ENCODE peak calls at places on chromosomes 1 and 21, in nine cellular contexts. J is neuronal stem cell; K is tibial artery; Q is neural progenitor cell; G is heart right ventricle; P is suprapubic skin; N is breast epithelium; E is HCT116; L is CD4-positive, alpha-beta memory T cell. X is an unnamed sample. For H3K4me1 and H3K9me3, the result is how much of the 10 kb centered on the place peaks cover.

GRCh38 chr1:114008352-114009041 is 29.2 kb downstream of the OLFML3 start:
- DNase-seq in J (no peak), K (no peak), Q (no peak), G (no peak), P (no peak), N (no peak), E (no peak), L (no peak), X (no peak)

GRCh38 chr1:8004803-8005573 is 21.1 kb downstream of the ERRFI1 start:
- DNase-seq in J (no peak), K (peak), Q (no peak), G (peak), P (peak), N (peak), E (no peak), L (no peak), X (peak)

GRCh38 chr1:111191496-111191895 is 8.9 kb downstream of the DENND2D start:
- DNase-seq in J (no peak), K (no peak), Q (no peak), G (no peak), P (no peak), N (no peak), E (no peak), L (no peak), X (no peak)

GRCh38 chr1:15178571-15179484 is 25.3 kb downstream of the TMEM51 start:
- DNase-seq in J (no peak), K (no peak), Q (no peak), G (no peak), P (no peak), N (no peak), E (peak), L (no peak), X (no peak)

GRCh38 chr1:6414443-6414844 is 5.3 kb downstream of the HES2 start:
- DNase-seq in J (no peak), K (no peak), Q (peak), G (no peak), P (no peak), N (no peak), E (peak), L (no peak), X (no peak)

GRCh38 chr1:26237230-26237966 is 3.4 kb downstream of the CEP85 start:
- DNase-seq in J (no peak), K (no peak), Q (no peak), G (no peak), P (no peak), N (no peak), E (no peak), L (no peak), X (no peak)

GRCh38 chr1:77382361-77382760 is 100.5 kb downstream of the AK5 start:
- DNase-seq in J (no peak), K (no peak), Q (no peak), G (no peak), P (no peak), N (no peak), E (no peak), L (no peak), X (no peak)

GRCh38 chr1:47859092-47859743 is 138.0 kb downstream of the TRABD2B start:
- DNase-seq in J (no peak), K (no peak), Q (no peak), G (no peak), P (no peak), N (peak), E (no peak), L (no peak), X (no peak)

GRCh38 chr1:16061255-16061654 is 12.2 kb downstream of the FAM131C start:
- DNase-seq in J (no peak), K (no peak), Q (no peak), G (no peak), P (no peak), N (no peak), E (no peak), L (no peak), X (no peak)

GRCh38 chr1:186557147-186557777 is 96.3 kb upstream of the PDC start:
- DNase-seq in J (no peak), K (no peak), Q (no peak), G (no peak), P (no peak), N (no peak), E (no peak), L (no peak), X (no peak)

GRCh38 chr1:182877842-182878241 is 38.7 kb downstream of the DHX9 start:
- DNase-seq in J (no peak), K (no peak), Q (no peak), G (no peak), P (no peak), N (no peak), E (no peak), L (no peak), X (no peak)

GRCh38 chr1:115890618-115891017 is 49.7 kb upstream of the NHLH2 start:
- DNase-seq in J (no peak), K (no peak), Q (no peak), G (no peak), P (no peak), N (no peak), E (no peak), L (no peak), X (no peak)

GRCh38 chr1:116516631-116517030 is 54.2 kb downstream of the CD58 start:
- DNase-seq in J (no peak), K (no peak), Q (no peak), G (no peak), P (no peak), N (no peak), E (no peak), L (no peak), X (no peak)

GRCh38 chr21:33587792-33588484 is 546 bp downstream of the DONSON start:
- DNase-seq in J (peak), K (no peak), Q (peak), G (peak), P (peak), N (no peak), E (no peak), L (peak), X (peak)

GRCh38 chr1:245225267-245225666 is 70.5 kb downstream of the KIF26B start:
- DNase-seq in J (no peak), K (no peak), Q (peak), G (no peak), P (no peak), N (no peak), E (no peak), L (no peak), X (no peak)

GRCh38 chr1:218537131-218537904 is 192.2 kb downstream of the TGFB2 start:
- DNase-seq in J (no peak), K (no peak), Q (no peak), G (no peak), P (no peak), N (no peak), E (no peak), L (no peak), X (no peak)

GRCh38 chr1:162475089-162475488 is 22.5 kb upstream of the UHMK1 start:
- DNase-seq in J (no peak), K (no peak), Q (no peak), G (no peak), P (no peak), N (peak), E (no peak), L (no peak), X (peak)

GRCh38 chr1:224301391-224301790 is 28.6 kb downstream of the NVL start:
- DNase-seq in J (no peak), K (no peak), Q (no peak), G (no peak), P (no peak), N (no peak), E (no peak), L (no peak), X (no peak)

GRCh38 chr1:111704776-111705175 is 34.4 kb downstream of the INKA2 start:
- DNase-seq in J (no peak), K (no peak), Q (no peak), G (no peak), P (no peak), N (no peak), E (peak), L (no peak), X (no peak)

GRCh38 chr1:58162952-58163550 is 383.5 kb downstream of the OMA1 start:
- DNase-seq in J (peak), K (no peak), Q (peak), G (peak), P (no peak), N (peak), E (peak), L (no peak), X (peak)

GRCh38 chr1:44881011-44881632 is 38.1 kb upstream of the PTCH2 start:
- DNase-seq in J (no peak), K (peak), Q (no peak), G (no peak), P (no peak), N (peak), E (no peak), L (no peak), X (peak)

GRCh38 chr1:116586741-116587143 is 15.9 kb upstream of the CD58 start:
- DNase-seq in J (no peak), K (no peak), Q (peak), G (no peak), P (no peak), N (no peak), E (no peak), L (no peak), X (no peak)

GRCh38 chr1:46285730-46286477 is 17.5 kb downstream of the LRRC41 start:
- DNase-seq in J (no peak), K (no peak), Q (peak), G (no peak), P (no peak), N (no peak), E (no peak), L (no peak), X (peak)

GRCh38 chr1:111735858-111736544 is 3.2 kb downstream of the INKA2 start:
- DNase-seq in J (no peak), K (no peak), Q (peak), G (no peak), P (no peak), N (no peak), E (no peak), L (no peak), X (no peak)

GRCh38 chr1:118987431-118988185 is 535 bp downstream of the TBX15 start:
- DNase-seq in J (no peak), K (peak), Q (peak), G (no peak), P (no peak), N (no peak), E (no peak), L (no peak), X (peak)

GRCh38 chr1:154219511-154219910 is 1.2 kb upstream of the UBAP2L start:
- DNase-seq in J (no peak), K (no peak), Q (no peak), G (no peak), P (no peak), N (no peak), E (no peak), L (no peak), X (no peak)

GRCh38 chr1:245537992-245538391 is 383.2 kb downstream of the KIF26B start:
- DNase-seq in J (no peak), K (no peak), Q (no peak), G (no peak), P (no peak), N (no peak), E (no peak), L (no peak), X (no peak)

GRCh38 chr1:204713541-204713940 is 28.0 kb upstream of the LRRN2 start:
- DNase-seq in J (no peak), K (no peak), Q (no peak), G (no peak), P (no peak), N (no peak), E (no peak), L (no peak), X (no peak)

GRCh38 chr1:204714194-204714860 is 28.8 kb upstream of the LRRN2 start:
- DNase-seq in J (no peak), K (no peak), Q (no peak), G (no peak), P (no peak), N (no peak), E (no peak), L (no peak), X (no peak)

GRCh38 chr1:204714861-204715511 is 29.4 kb upstream of the LRRN2 start:
- DNase-seq in J (peak), K (no peak), Q (peak), G (no peak), P (no peak), N (no peak), E (no peak), L (no peak), X (no peak)

GRCh38 chr1:204712718-204713430 is 27.3 kb upstream of the LRRN2 start:
- DNase-seq in J (no peak), K (no peak), Q (no peak), G (no peak), P (no peak), N (no peak), E (no peak), L (no peak), X (no peak)

DNA sequence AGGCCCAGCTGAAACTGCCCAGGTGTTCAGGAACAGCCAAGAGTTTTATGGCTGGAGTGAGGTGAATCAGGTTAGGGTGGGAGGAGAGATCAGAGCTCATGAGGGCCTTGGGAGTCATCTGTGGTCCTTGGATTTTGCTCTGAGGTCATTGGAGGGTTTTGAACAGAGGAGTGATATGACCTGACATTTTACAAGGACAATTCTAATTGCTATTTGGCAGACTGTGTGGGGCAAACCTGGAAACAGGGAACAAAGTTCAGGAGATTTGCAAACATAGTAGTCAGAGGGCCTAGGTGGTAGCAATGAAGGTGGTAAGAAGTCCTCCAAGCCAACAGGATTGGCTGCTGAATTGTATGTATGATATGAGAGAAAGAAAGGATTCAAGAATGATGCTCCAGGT is 31.1 kb upstream of the LRRN2 start:
- DNase-seq in J (no peak), K (no peak), Q (no peak), G (no peak), P (no peak), N (no peak), E (no peak), L (no peak), X (no peak)
- H3K4me1 ChIP-seq in J (under half), K (under half), Q (under half), G (under half), P (under half), N (under half), E (under half), L (under half), X (under half)

GRCh38 chr1:1243261-1243660 is 3.3 kb downstream of the C1QTNF12 start:
- DNase-seq in J (no peak), K (no peak), Q (no peak), G (no peak), P (no peak), N (no peak), E (no peak), L (no peak), X (no peak)

GRCh38 chr1:1245178-1245839 is 1.2 kb downstream of the C1QTNF12 start:
- DNase-seq in J (no peak), K (no peak), Q (peak), G (no peak), P (peak), N (no peak), E (no peak), L (no peak), X (peak)

GRCh38 chr1:1242461-1243080 is 4.0 kb downstream of the C1QTNF12 start:
- DNase-seq in J (no peak), K (no peak), Q (no peak), G (peak), P (no peak), N (no peak), E (no peak), L (no peak), X (no peak)

GRCh38 chr1:1244192-1244811 is 2.2 kb downstream of the C1QTNF12 start:
- DNase-seq in J (no peak), K (no peak), Q (peak), G (peak), P (no peak), N (no peak), E (no peak), L (no peak), X (no peak)

GRCh38 chr1:1243807-1244191 is 2.7 kb downstream of the C1QTNF12 start:
- DNase-seq in J (no peak), K (no peak), Q (peak), G (peak), P (no peak), N (no peak), E (no peak), L (no peak), X (no peak)
- H3K4me3 ChIP-seq in J (no peak), K (no peak), Q (no peak), G (peak), P (no peak), N (no peak), E (no peak), L (no peak), X (peak)

GRCh38 chr1:4215391-4215790 is 315.3 kb upstream of the C1orf174 start:
- DNase-seq in J (no peak), K (no peak), Q (no peak), G (no peak), P (no peak), N (no peak), E (no peak), L (no peak), X (no peak)

GRCh38 chr1:4214826-4215225 is 314.8 kb upstream of the C1orf174 start:
- DNase-seq in J (no peak), K (no peak), Q (no peak), G (no peak), P (no peak), N (no peak), E (no peak), L (no peak), X (no peak)

GRCh38 chr1:4212796-4213195 is 312.7 kb upstream of the C1orf174 start:
- DNase-seq in J (no peak), K (no peak), Q (no peak), G (no peak), P (no peak), N (no peak), E (no peak), L (no peak), X (no peak)

GRCh38 chr1:4216231-4216630 is 316.2 kb upstream of the C1orf174 start:
- DNase-seq in J (no peak), K (no peak), Q (no peak), G (no peak), P (no peak), N (no peak), E (no peak), L (no peak), X (no peak)

DNA sequence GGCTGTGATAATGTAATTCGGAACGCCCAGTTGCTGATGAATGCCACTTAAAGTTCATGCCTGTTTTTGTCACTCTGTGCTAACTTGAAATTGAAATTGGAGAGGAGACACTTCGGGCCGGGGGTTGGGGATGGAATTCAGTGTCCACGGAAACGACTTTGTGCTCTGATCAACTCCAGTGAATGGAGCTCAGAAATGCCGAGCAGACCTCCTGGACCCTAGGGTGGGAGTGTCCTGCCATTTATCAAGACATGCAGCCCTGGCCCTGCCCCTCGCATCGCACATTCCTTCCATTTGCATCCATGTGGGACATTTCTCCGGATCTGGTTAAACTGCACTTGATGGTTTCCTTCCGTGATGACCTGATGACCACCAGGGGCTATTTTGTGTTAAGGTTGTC is 313.5 kb upstream of the C1orf174 start:
- DNase-seq in J (no peak), K (no peak), Q (no peak), G (no peak), P (no peak), N (no peak), E (no peak), L (no peak), X (no peak)
- H3K9me3 ChIP-seq in J (under half), K (under half), Q (under half), G (under half), P (under half), N (under half), E (under half), L (under half), X (under half)

GRCh38 chr1:229377429-229377828 is 34.6 kb upstream of the CCSAP start:
- DNase-seq in J (no peak), K (peak), Q (no peak), G (no peak), P (no peak), N (no peak), E (no peak), L (no peak), X (no peak)
- H3K4me1 ChIP-seq in J (under half), K (under half), Q (under half), G (under half), P (under half), N (under half), E (under half), L (under half), X (under half)

GRCh38 chr1:108046021-108046420 is 81.0 kb upstream of the VAV3 start:
- DNase-seq in J (no peak), K (no peak), Q (no peak), G (no peak), P (no peak), N (peak), E (no peak), L (no peak), X (no peak)
- H3K4me3 ChIP-seq in J (no peak), K (no peak), Q (no peak), G (no peak), P (no peak), N (no peak), E (no peak), L (no peak), X (no peak)

X was measured in psoas muscle.